ENCODE peak calls at places on chromosome 3, in eight cellular contexts. One of them, this sample, is unnamed.

GRCh38 chr3:156792114-156792513 is 34.0 kb upstream of the LEKR1 start:
- DNase-seq in adrenal gland: no peak
- DNase-seq in GM10248: no peak
- DNase-seq in foreskin fibroblast: no peak
- DNase-seq in activated gamma-delta T cell treated with Interleukin-2 at 50 U/mL for 16 hours: no peak
- DNase-seq in GM12891: no peak
- DNase-seq in G401: no peak
- DNase-seq in right cardiac atrium: no peak
- DNase-seq in this sample: no peak

GRCh38 chr3:127482216-127483004 is 108.1 kb downstream of the TPRA1 start:
- DNase-seq in adrenal gland: peak
- DNase-seq in GM10248: no peak
- DNase-seq in foreskin fibroblast: peak
- DNase-seq in activated gamma-delta T cell treated with Interleukin-2 at 50 U/mL for 16 hours: no peak
- DNase-seq in GM12891: no peak
- DNase-seq in G401: peak
- DNase-seq in right cardiac atrium: no peak
- DNase-seq in this sample: no peak

GRCh38 chr3:45642731-45643152 is 46.5 kb upstream of the SACM1L start:
- DNase-seq in adrenal gland: no peak
- DNase-seq in GM10248: no peak
- DNase-seq in foreskin fibroblast: peak
- DNase-seq in activated gamma-delta T cell treated with Interleukin-2 at 50 U/mL for 16 hours: no peak
- DNase-seq in GM12891: no peak
- DNase-seq in G401: no peak
- DNase-seq in right cardiac atrium: no peak
- DNase-seq in this sample: no peak

GRCh38 chr3:98892263-98892662 is 9.2 kb downstream of the DCBLD2 start:
- DNase-seq in adrenal gland: no peak
- DNase-seq in GM10248: no peak
- DNase-seq in foreskin fibroblast: peak
- DNase-seq in activated gamma-delta T cell treated with Interleukin-2 at 50 U/mL for 16 hours: no peak
- DNase-seq in GM12891: no peak
- DNase-seq in G401: no peak
- DNase-seq in right cardiac atrium: no peak
- DNase-seq in this sample: no peak

GRCh38 chr3:51434746-51435323 is 43.8 kb downstream of the RBM15B start:
- DNase-seq in adrenal gland: peak
- DNase-seq in GM10248: peak
- DNase-seq in foreskin fibroblast: peak
- DNase-seq in activated gamma-delta T cell treated with Interleukin-2 at 50 U/mL for 16 hours: peak
- DNase-seq in GM12891: peak
- DNase-seq in G401: peak
- DNase-seq in right cardiac atrium: peak
- DNase-seq in this sample: peak

GRCh38 chr3:60953406-60953805 is 297.8 kb downstream of the FHIT start:
- DNase-seq in adrenal gland: peak
- DNase-seq in GM10248: no peak
- DNase-seq in foreskin fibroblast: peak
- DNase-seq in activated gamma-delta T cell treated with Interleukin-2 at 50 U/mL for 16 hours: no peak
- DNase-seq in GM12891: no peak
- DNase-seq in G401: no peak
- DNase-seq in right cardiac atrium: no peak
- DNase-seq in this sample: no peak

GRCh38 chr3:57176045-57176444 is 10.9 kb upstream of the IL17RD start:
- DNase-seq in adrenal gland: no peak
- DNase-seq in GM10248: no peak
- DNase-seq in foreskin fibroblast: no peak
- DNase-seq in activated gamma-delta T cell treated with Interleukin-2 at 50 U/mL for 16 hours: no peak
- DNase-seq in GM12891: no peak
- DNase-seq in G401: no peak
- DNase-seq in right cardiac atrium: no peak
- DNase-seq in this sample: no peak

GRCh38 chr3:123419850-123420292 is 29.0 kb downstream of the ADCY5 start:
- DNase-seq in adrenal gland: peak
- DNase-seq in GM10248: no peak
- DNase-seq in foreskin fibroblast: no peak
- DNase-seq in activated gamma-delta T cell treated with Interleukin-2 at 50 U/mL for 16 hours: no peak
- DNase-seq in GM12891: no peak
- DNase-seq in G401: peak
- DNase-seq in right cardiac atrium: peak
- DNase-seq in this sample: no peak

GRCh38 chr3:56884387-56884786 is 82.6 kb upstream of the ARHGEF3 start:
- DNase-seq in adrenal gland: peak
- DNase-seq in GM10248: no peak
- DNase-seq in foreskin fibroblast: no peak
- DNase-seq in activated gamma-delta T cell treated with Interleukin-2 at 50 U/mL for 16 hours: no peak
- DNase-seq in GM12891: no peak
- DNase-seq in G401: no peak
- DNase-seq in right cardiac atrium: no peak
- DNase-seq in this sample: no peak